ENCODE peak calls at places on chromosomes 16 and 17, in eight cellular contexts. V, K, E, B, H, Q, O and X are unnamed samples.

GRCh38 chr17:1322014-1322428 is 42.6 kb downstream of the TRARG1 start:
- DNase-seq in V (no peak), K (no peak), E (no peak), B (no peak), H (no peak), Q (no peak), O (no peak), X (no peak)

GRCh38 chr17:63775420-63775819 is 1.4 kb downstream of the DDX42 start:
- DNase-seq in V (no peak), K (no peak), E (no peak), B (no peak), H (peak; percentile 27), Q (peak; percentile 20), O (no peak), X (no peak)

GRCh38 chr16:66428682-66429251 is 1.7 kb downstream of the BEAN1 start:
- DNase-seq in V (no peak), K (no peak), E (no peak), B (no peak), H (no peak), Q (no peak), O (no peak), X (no peak)

GRCh38 chr17:67528751-67529436 is 151.8 kb downstream of the PITPNC1 start:
- DNase-seq in V (peak; percentile 81), K (peak; percentile 76), E (peak; percentile 57), B (no peak), H (peak; percentile 97), Q (peak; percentile 94), O (peak; percentile 50), X (peak; percentile 73)

GRCh38 chr17:7352559-7352889 is 562 bp downstream of the KCTD11 start:
- DNase-seq in V (no peak), K (no peak), E (no peak), B (no peak), H (no peak), Q (no peak), O (no peak), X (no peak)

GRCh38 chr17:45013021-45013997 is 38.1 kb downstream of the DCAKD start:
- DNase-seq in V (no peak), K (no peak), E (no peak), B (no peak), H (no peak), Q (no peak), O (peak; percentile 3), X (peak; percentile 47)

GRCh38 chr16:19001788-19002187 is 18.1 kb downstream of the TMC7 start:
- DNase-seq in V (no peak), K (no peak), E (no peak), B (no peak), H (peak; percentile 40), Q (no peak), O (peak; percentile 43), X (no peak)

GRCh38 chr16:88635671-88636070 is 2.7 kb upstream of the IL17C start:
- DNase-seq in V (no peak), K (no peak), E (no peak), B (peak; percentile 24), H (no peak), Q (no peak), O (no peak), X (no peak)

GRCh38 chr16:9107025-9107970 is 15.9 kb downstream of the HAPSTR1 start:
- DNase-seq in V (no peak), K (no peak), E (no peak), B (no peak), H (peak; percentile 64), Q (no peak), O (no peak), X (no peak)

GRCh38 chr17:57655564-57655963 is 89.5 kb downstream of the CCDC182 start:
- DNase-seq in V (no peak), K (no peak), E (no peak), B (no peak), H (no peak), Q (no peak), O (no peak), X (no peak)

GRCh38 chr17:32253117-32253611 is 12.5 kb upstream of the RHBDL3 start:
- DNase-seq in V (peak; percentile 84), K (peak; percentile 75), E (peak; percentile 39), B (peak; percentile 77), H (peak; percentile 84), Q (peak; percentile 82), O (peak; percentile 42), X (peak; percentile 82)

GRCh38 chr16:19274178-19274797 is 11.2 kb upstream of the CLEC19A start:
- DNase-seq in V (no peak), K (no peak), E (no peak), B (no peak), H (no peak), Q (no peak), O (no peak), X (no peak)

GRCh38 chr17:260031-260791 is 78.8 kb upstream of the DOC2B start:
- DNase-seq in V (no peak), K (peak; percentile 34), E (no peak), B (no peak), H (no peak), Q (no peak), O (no peak), X (no peak)

GRCh38 chr17:81684442-81684911 is 666 bp downstream of the HGS start:
- DNase-seq in V (no peak), K (no peak), E (no peak), B (no peak), H (peak; percentile 98), Q (peak; percentile 23), O (peak; percentile 47), X (no peak)

GRCh38 chr17:7294614-7295153 is at the start of gene YBX2:
- DNase-seq in V (peak; percentile 93), K (peak; percentile 81), E (no peak), B (peak; percentile 95), H (peak; percentile 35), Q (peak; percentile 97), O (no peak), X (peak; percentile 25)

GRCh38 chr16:87806246-87806607 is 40.4 kb upstream of the KLHDC4 start:
- DNase-seq in V (no peak), K (no peak), E (no peak), B (no peak), H (peak; percentile 70), Q (no peak), O (no peak), X (no peak)

GRCh38 chr16:66240565-66240964 is 125.9 kb upstream of the CDH5 start:
- DNase-seq in V (no peak), K (no peak), E (no peak), B (no peak), H (no peak), Q (no peak), O (no peak), X (no peak)

GRCh38 chr17:77353684-77354419 is 213.1 kb downstream of the SEC14L1 start:
- DNase-seq in V (no peak), K (peak; percentile 33), E (no peak), B (no peak), H (peak; percentile 62), Q (no peak), O (no peak), X (no peak)

GRCh38 chr17:17414316-17414937 is 62.4 kb upstream of the MED9 start:
- DNase-seq in V (no peak), K (no peak), E (no peak), B (no peak), H (peak; percentile 61), Q (no peak), O (peak; percentile 88), X (peak; percentile 78)

GRCh38 chr17:66406701-66407644 is 104.6 kb downstream of the PRKCA start:
- DNase-seq in V (no peak), K (no peak), E (no peak), B (no peak), H (no peak), Q (no peak), O (no peak), X (no peak)

GRCh38 chr16:86227801-86228200 is 282.5 kb upstream of the FOXF1 start:
- DNase-seq in V (no peak), K (no peak), E (no peak), B (no peak), H (peak; percentile 34), Q (no peak), O (no peak), X (no peak)

GRCh38 chr16:86752582-86753175 is 174.3 kb downstream of the FOXL1 start:
- DNase-seq in V (no peak), K (no peak), E (no peak), B (no peak), H (no peak), Q (no peak), O (no peak), X (peak; percentile 48)

GRCh38 chr16:52921104-52921503 is 131.6 kb downstream of the CHD9NB start:
- DNase-seq in V (no peak), K (no peak), E (no peak), B (no peak), H (no peak), Q (no peak), O (no peak), X (no peak)

GRCh38 chr17:2266045-2266864 is 37.3 kb downstream of the SMG6 start:
- DNase-seq in V (no peak), K (no peak), E (no peak), B (peak; percentile 39), H (no peak), Q (no peak), O (no peak), X (no peak)

GRCh38 chr16:16042076-16042475 is 92.7 kb downstream of the ABCC1 start:
- DNase-seq in V (no peak), K (peak; percentile 50), E (no peak), B (no peak), H (peak; percentile 14), Q (peak; percentile 71), O (peak; percentile 86), X (peak; percentile 95)

GRCh38 chr17:8067806-8068205 is 19.7 kb downstream of the ALOX12B start:
- DNase-seq in V (no peak), K (no peak), E (no peak), B (no peak), H (no peak), Q (no peak), O (no peak), X (no peak)

GRCh38 chr17:63494300-63494928 is 17.6 kb downstream of the ACE start:
- DNase-seq in V (no peak), K (no peak), E (no peak), B (no peak), H (no peak), Q (no peak), O (no peak), X (no peak)

GRCh38 chr16:73196670-73197069 is 148.7 kb upstream of the ZFHX3 start:
- DNase-seq in V (peak; percentile 65), K (no peak), E (peak; percentile 15), B (peak; percentile 63), H (peak; percentile 76), Q (peak; percentile 42), O (peak; percentile 35), X (peak; percentile 79)

GRCh38 chr16:58063377-58064076 is 38.0 kb downstream of the MMP15 start:
- DNase-seq in V (no peak), K (no peak), E (no peak), B (no peak), H (no peak), Q (no peak), O (no peak), X (no peak)

GRCh38 chr16:85798901-85799496 is 345 bp downstream of the EMC8 start:
- DNase-seq in V (no peak), K (peak; percentile 66), E (no peak), B (peak; percentile 68), H (peak; percentile 64), Q (peak; percentile 84), O (no peak), X (peak; percentile 27)

GRCh38 chr17:78180083-78180482 is 6.8 kb downstream of the TK1 start:
- DNase-seq in V (no peak), K (no peak), E (no peak), B (no peak), H (no peak), Q (no peak), O (no peak), X (no peak)

GRCh38 chr17:12622726-12623125 is 43.0 kb upstream of the MYOCD start:
- DNase-seq in V (no peak), K (no peak), E (no peak), B (no peak), H (no peak), Q (no peak), O (no peak), X (peak; percentile 26)

GRCh38 chr16:3673676-3674377 is 19.3 kb downstream of the DNASE1 start:
- DNase-seq in V (no peak), K (no peak), E (no peak), B (no peak), H (no peak), Q (no peak), O (no peak), X (no peak)

GRCh38 chr16:69428652-69429051 is 4.2 kb downstream of the CYB5B start:
- DNase-seq in V (no peak), K (no peak), E (no peak), B (no peak), H (no peak), Q (no peak), O (no peak), X (no peak)